ENCODE peak calls at places on chromosomes 2 and 18, in seven cellular contexts. M is HFF-Myc; B is Panc1; Z is aorta; N is ascending aorta; Q is CD4-positive, CD25-positive, alpha-beta regulatory T cell; C is thoracic aorta. R is an unnamed sample.

GRCh38 chr2:54560146-54560881 is 104.2 kb downstream of the SPTBN1 start:
- DNase-seq in Z (peak), Q (peak), B (no peak), C (no peak), M (no peak), N (peak), R (no peak)

GRCh38 chr2:232449964-232450363 is 6.0 kb upstream of the ALPI start:
- DNase-seq in Z (no peak), M (no peak), C (no peak), Q (no peak), B (no peak), N (peak), R (no peak)

GRCh38 chr2:23622466-23622865 is 237.5 kb downstream of the KLHL29 start:
- DNase-seq in N (no peak), B (no peak), M (no peak), C (no peak), Q (no peak), Z (no peak), R (no peak)

GRCh38 chr2:46737577-46737976 is 178.0 kb downstream of the MCFD2 start:
- DNase-seq in C (no peak), B (peak), M (no peak), N (no peak), Z (no peak), Q (no peak), R (no peak)

GRCh38 chr2:19368760-19369159 is 10.3 kb upstream of the OSR1 start:
- DNase-seq in N (no peak), Q (no peak), C (no peak), M (no peak), B (no peak), Z (no peak), R (no peak)

GRCh38 chr2:16250886-16251285 is 310.5 kb downstream of the MYCN start:
- DNase-seq in C (no peak), Q (no peak), M (no peak), B (no peak), Z (no peak), N (no peak), R (no peak)

GRCh38 chr2:55116966-55117365 is 66.7 kb upstream of the RTN4 start:
- DNase-seq in Q (no peak), N (no peak), M (no peak), C (no peak), Z (no peak), B (no peak), R (no peak)

GRCh38 chr2:206083602-206084467 is 2.1 kb downstream of the INO80D start:
- DNase-seq in B (no peak), M (no peak), C (no peak), N (no peak), Q (peak), Z (no peak), R (no peak)

GRCh38 chr2:191379375-191379774 is 134.2 kb downstream of the MYO1B start:
- DNase-seq in Z (no peak), N (no peak), B (no peak), Q (no peak), C (no peak), M (no peak), R (no peak)

GRCh38 chr2:217370391-217370790 is 510.5 kb upstream of the TNP1 start:
- DNase-seq in M (peak), C (no peak), Z (no peak), B (no peak), Q (no peak), N (no peak), R (no peak)

GRCh38 chr2:207394812-207395534 is 134.8 kb upstream of the CREB1 start:
- DNase-seq in Q (peak), N (no peak), Z (no peak), C (no peak), M (peak), B (peak), R (no peak)

GRCh38 chr18:68431111-68431921 is 283.6 kb downstream of the TMX3 start:
- DNase-seq in M (no peak), C (no peak), Z (no peak), Q (no peak), B (no peak), N (no peak), R (no peak)

GRCh38 chr2:171522804-171523338 is 597 bp downstream of the CYBRD1 start:
- DNase-seq in Z (peak), Q (peak), B (no peak), M (no peak), C (no peak), N (peak), R (no peak)

GRCh38 chr2:181962142-181962541 is 23.5 kb upstream of the PPP1R1C start:
- DNase-seq in B (no peak), Z (peak), C (no peak), M (no peak), N (no peak), Q (no peak), R (no peak)

GRCh38 chr2:226687641-226688253 is 111.9 kb downstream of the IRS1 start:
- DNase-seq in Z (no peak), Q (no peak), N (no peak), M (no peak), B (no peak), C (no peak), R (no peak)

GRCh38 chr2:233974530-233975071 is 57.4 kb downstream of the TRPM8 start:
- DNase-seq in N (no peak), M (peak), B (peak), C (no peak), Z (no peak), Q (no peak), R (no peak)

GRCh38 chr2:68404901-68405799 is 40.1 kb downstream of the PLEK start:
- DNase-seq in Q (no peak), N (no peak), Z (no peak), B (no peak), M (no peak), C (no peak), R (no peak)

GRCh38 chr2:107719141-107719540 is 107.6 kb upstream of the RGPD4 start:
- DNase-seq in Q (no peak), B (no peak), Z (no peak), M (no peak), N (no peak), C (no peak), R (no peak)

GRCh38 chr2:113694438-113694837 is 62.0 kb downstream of the SLC35F5 start:
- DNase-seq in B (no peak), N (no peak), M (no peak), Q (no peak), Z (no peak), C (no peak), R (no peak)

GRCh38 chr2:113697516-113697915 is 58.9 kb downstream of the SLC35F5 start:
- DNase-seq in C (no peak), Z (no peak), Q (no peak), M (no peak), B (no peak), N (no peak), R (no peak)

DNA sequence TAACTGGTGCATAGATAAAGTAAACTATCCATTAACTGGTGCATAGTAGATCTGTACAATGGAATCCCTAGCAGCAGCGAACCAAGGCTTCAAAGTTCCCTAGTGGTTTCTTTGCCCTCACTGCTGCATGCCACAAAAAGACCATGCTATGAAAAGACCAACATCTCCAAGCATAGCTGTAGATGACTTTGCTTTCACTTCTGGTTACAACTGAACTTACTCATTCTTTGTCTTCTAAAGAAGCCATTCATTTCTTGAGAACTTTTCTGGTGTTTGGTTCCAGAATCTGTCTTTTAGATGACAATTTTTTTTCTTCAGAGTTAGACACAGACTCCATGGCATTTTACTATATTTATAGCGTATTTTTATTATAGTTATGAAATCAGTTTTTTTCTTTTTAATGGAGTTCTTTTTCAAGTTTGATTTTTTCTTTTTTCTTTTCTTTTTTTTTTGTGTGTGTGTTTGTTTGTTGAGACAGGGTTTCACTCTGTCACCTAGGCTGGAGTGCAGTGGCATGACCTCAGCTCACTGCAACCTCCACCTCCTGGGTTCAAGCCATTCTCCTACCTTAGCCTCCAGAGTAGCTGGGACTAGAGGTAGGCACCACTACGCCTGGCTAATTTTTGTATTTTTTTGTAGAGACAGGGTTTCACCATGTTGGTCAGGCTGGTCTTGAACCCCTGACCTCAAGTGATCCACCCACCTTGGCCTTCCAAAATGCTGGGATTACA is 63.6 kb downstream of the SLC35F5 start:
- DNase-seq in Q (peak), M (no peak), C (no peak), Z (no peak), N (no peak), B (no peak), R (peak)
- H3K4me3 ChIP-seq in Q (peak), M (no peak), C (no peak), Z (no peak), N (no peak), B (no peak), R (peak)

GRCh38 chr2:128784626-128785306 is 466.1 kb upstream of the HS6ST1 start:
- DNase-seq in C (no peak), Z (no peak), B (no peak), Q (no peak), M (no peak), N (no peak), R (no peak)
- H3K4me3 ChIP-seq in C (no peak), Z (no peak), B (no peak), Q (no peak), M (no peak), N (no peak), R (no peak)

GRCh38 chr2:203543898-203544328 is 8.8 kb upstream of the RAPH1 start:
- DNase-seq in C (no peak), Z (no peak), Q (no peak), N (no peak), M (no peak), B (no peak), R (no peak)
- H3K4me3 ChIP-seq in C (no peak), Z (no peak), Q (no peak), N (no peak), M (no peak), B (no peak), R (no peak)

GRCh38 chr2:151438506-151438905 is 28.8 kb downstream of the RIF1 start:
- DNase-seq in Q (no peak), N (no peak), Z (no peak), C (no peak), B (no peak), M (no peak), R (no peak)

GRCh38 chr2:151439127-151439526 is 29.4 kb downstream of the RIF1 start:
- DNase-seq in Z (no peak), B (no peak), Q (no peak), C (no peak), M (no peak), N (no peak), R (no peak)

GRCh38 chr2:151437630-151438029 is 27.9 kb downstream of the RIF1 start:
- DNase-seq in C (no peak), Q (peak), N (no peak), B (no peak), Z (no peak), M (peak), R (no peak)
- H3K4me3 ChIP-seq in C (no peak), Q (peak), N (no peak), B (no peak), Z (no peak), M (no peak), R (no peak)

GRCh38 chr18:73163236-73163635 is 295.4 kb upstream of the NETO1 start:
- DNase-seq in N (no peak), Z (no peak), C (no peak), Q (no peak), M (no peak), B (no peak), R (no peak)
- H3K4me3 ChIP-seq in N (no peak), Z (no peak), C (no peak), Q (no peak), M (no peak), B (no peak), R (no peak)

R was measured in GM12864.